ENCODE peak calls at places on chromosomes 7 and 10, in ten cellular contexts. Y, I, P, R, H, X, V, O, Z and W are unnamed samples.

GRCh38 chr10:29438271-29438670 is 149.4 kb downstream of the LYZL1 start:
- DNase-seq in X (no peak), O (no peak), Y (peak), V (no peak), Z (no peak), R (peak), P (no peak), I (no peak), H (no peak), W (peak)

GRCh38 chr10:3978762-3979161 is 193.8 kb upstream of the KLF6 start:
- DNase-seq in V (no peak), Z (no peak), P (no peak), I (no peak), O (no peak), H (no peak), Y (peak), X (no peak), R (peak), W (no peak)

GRCh38 chr10:75451927-75452326 is 20.5 kb downstream of the LRMDA start:
- DNase-seq in I (no peak), Y (no peak), Z (no peak), P (no peak), R (no peak), X (no peak), H (no peak), V (no peak), O (no peak), W (no peak)

GRCh38 chr10:13987472-13987871 is 343.3 kb downstream of the FRMD4A start:
- DNase-seq in O (no peak), I (no peak), Z (peak), X (peak), H (peak), R (peak), V (no peak), Y (peak), P (no peak), W (peak)

GRCh38 chr10:7333995-7334964 is 76.6 kb downstream of the SFMBT2 start:
- DNase-seq in V (peak), P (no peak), Y (no peak), Z (no peak), X (no peak), I (no peak), O (no peak), R (no peak), H (no peak), W (peak)

GRCh38 chr7:44076101-44076895 is 6.0 kb downstream of the POLM start:
- DNase-seq in O (no peak), Z (no peak), H (no peak), P (no peak), Y (no peak), R (no peak), V (no peak), X (no peak), I (no peak), W (no peak)

GRCh38 chr10:78950656-78951587 is 117.8 kb upstream of the ZMIZ1 start:
- DNase-seq in Z (no peak), I (no peak), H (no peak), V (no peak), P (no peak), X (no peak), Y (no peak), R (no peak), O (no peak), W (no peak)

GRCh38 chr7:40394382-40394781 is 259.6 kb downstream of the SUGCT start:
- DNase-seq in R (no peak), Z (no peak), Y (no peak), X (no peak), I (no peak), P (no peak), H (no peak), O (no peak), V (no peak), W (no peak)